ENCODE peak calls at places on chromosomes 5 and 9, in six cellular contexts. L, G, W, N, T and P are unnamed samples.

GRCh38 chr9:97412628-97413382 is 909 bp downstream of the TDRD7 start:
- DNase-seq in W (no peak), N (no peak), G (no peak), T (no peak), L (no peak), P (no peak)

GRCh38 chr9:127131871-127132270 is 9.4 kb upstream of the ANGPTL2 start:
- DNase-seq in G (peak; percentile 36), N (no peak), T (no peak), L (no peak), W (no peak), P (no peak)

GRCh38 chr5:141882594-141883183 is 4.5 kb upstream of the PCDH1 start:
- DNase-seq in N (peak; percentile 7), G (no peak), W (peak; percentile 76), T (no peak), L (no peak), P (no peak)

GRCh38 chr5:180591249-180591887 is at the start of gene SCGB3A1:
- DNase-seq in T (no peak), L (no peak), N (no peak), W (no peak), G (no peak), P (no peak)

GRCh38 chr9:72294952-72295351 is 70.1 kb downstream of the ZFAND5 start:
- DNase-seq in T (no peak), L (no peak), W (no peak), N (peak; percentile 48), G (no peak), P (no peak)

GRCh38 chr9:82466616-82467251 is 478.2 kb downstream of the SPATA31D1 start:
- DNase-seq in T (no peak), L (no peak), W (no peak), N (peak; percentile 81), G (no peak), P (no peak)

GRCh38 chr5:14728109-14728938 is 63.8 kb downstream of the OTULIN start:
- DNase-seq in T (no peak), W (peak; percentile 90), N (peak; percentile 78), L (no peak), G (no peak), P (no peak)

GRCh38 chr5:10372726-10373709 is 19.5 kb downstream of the MARCHF6 start:
- DNase-seq in T (no peak), N (no peak), W (no peak), L (no peak), G (no peak), P (no peak)

GRCh38 chr9:123997665-123998277 is 13.8 kb upstream of the LHX2 start:
- DNase-seq in T (peak; percentile 52), L (peak; percentile 59), G (no peak), N (no peak), W (no peak), P (no peak)

GRCh38 chr5:169557838-169558237 is 25.7 kb upstream of the SPDL1 start:
- DNase-seq in N (no peak), G (no peak), L (no peak), W (no peak), T (no peak), P (no peak)

GRCh38 chr5:90590-91547 is 1.1 kb upstream of the PLEKHG4B start:
- DNase-seq in W (no peak), L (no peak), N (peak; percentile 29), T (no peak), G (peak; percentile 37), P (no peak)

GRCh38 chr9:89330513-89330912 is 12.2 kb downstream of the SECISBP2 start:
- DNase-seq in N (no peak), T (no peak), W (no peak), G (no peak), L (no peak), P (no peak)

GRCh38 chr5:37837101-37838032 is 2.5 kb downstream of the GDNF start:
- DNase-seq in L (peak; percentile 59), T (peak; percentile 71), N (peak; percentile 88), G (peak; percentile 80), W (peak; percentile 80), P (peak; percentile 4)

GRCh38 chr5:126370796-126371718 is 52.2 kb upstream of the GRAMD2B start:
- DNase-seq in W (no peak), G (no peak), L (peak; percentile 37), T (no peak), N (peak; percentile 47), P (no peak)

GRCh38 chr9:16866542-16866941 is 3.9 kb downstream of the BNC2 start:
- DNase-seq in N (no peak), W (no peak), T (no peak), G (no peak), L (no peak), P (no peak)

GRCh38 chr5:146947181-146947941 is 68.8 kb upstream of the PPP2R2B start:
- DNase-seq in N (peak; percentile 37), T (no peak), L (no peak), W (peak; percentile 17), G (no peak), P (no peak)

GRCh38 chr5:168342151-168342825 is 50.8 kb downstream of the WWC1 start:
- DNase-seq in N (no peak), L (no peak), G (no peak), W (no peak), T (no peak), P (no peak)

GRCh38 chr5:14706615-14707021 is 42.1 kb downstream of the OTULIN start:
- DNase-seq in W (no peak), G (no peak), N (no peak), L (no peak), T (no peak), P (peak; percentile 58)

GRCh38 chr9:94802795-94803194 is 76.3 kb downstream of the AOPEP start:
- DNase-seq in N (no peak), W (no peak), T (no peak), L (no peak), G (no peak), P (no peak)

GRCh38 chr9:76441551-76442322 is 17.2 kb upstream of the GCNT1 start:
- DNase-seq in W (no peak), G (peak; percentile 53), T (no peak), N (no peak), L (no peak), P (no peak)

GRCh38 chr5:176606875-176607274 is 3.1 kb downstream of the GPRIN1 start:
- DNase-seq in G (no peak), W (no peak), L (no peak), T (no peak), N (no peak), P (no peak)

GRCh38 chr9:111066427-111066826 is 28.2 kb upstream of the LPAR1 start:
- DNase-seq in N (no peak), W (no peak), G (no peak), L (no peak), T (no peak), P (no peak)

GRCh38 chr5:156802501-156802900 is 47.6 kb upstream of the PPP1R2B start:
- DNase-seq in N (no peak), T (no peak), W (no peak), L (no peak), G (no peak), P (no peak)

GRCh38 chr9:4894076-4894475 is 91.0 kb upstream of the JAK2 start:
- DNase-seq in L (no peak), W (no peak), T (no peak), N (no peak), G (no peak), P (no peak)
- H3K27ac ChIP-seq in L (no peak overlapping the region), W (no peak overlapping the region), T (no peak overlapping the region), N (no peak overlapping the region), G (no peak overlapping the region), P (no peak overlapping the region)

DNA sequence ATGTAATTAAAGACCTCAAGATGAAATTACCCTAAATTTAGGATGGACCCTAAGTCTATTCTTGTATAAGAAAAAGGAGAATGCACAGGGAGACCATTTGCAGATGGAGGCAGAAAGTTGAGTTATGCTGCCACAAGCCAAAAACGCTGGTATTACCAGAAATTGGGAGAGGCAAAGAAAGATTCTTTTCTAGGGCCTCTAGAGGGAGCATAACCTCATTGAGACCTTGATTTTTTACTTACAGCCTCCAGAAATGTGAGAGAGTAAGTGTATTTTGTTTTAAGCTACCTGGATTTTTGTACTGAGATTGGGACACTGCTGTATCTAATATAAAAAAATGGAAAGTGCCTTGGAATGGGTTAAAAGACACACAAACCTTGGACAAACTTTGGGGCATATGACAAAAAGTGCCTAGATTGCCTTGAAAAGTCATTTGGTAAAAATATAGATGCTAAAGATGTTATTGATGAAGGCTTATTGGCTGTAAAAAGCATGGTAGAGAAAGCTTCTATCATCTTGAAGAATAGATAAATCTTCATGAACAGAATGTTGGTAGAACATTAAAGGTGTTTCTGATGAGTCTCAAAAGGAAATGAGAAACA is 174.7 kb upstream of the PRDM9 start:
- DNase-seq in L (no peak), T (no peak), W (no peak), G (no peak), N (peak; percentile 18), P (no peak)
- TF ChIP-seq CTCF in L (no peak), T (peak; percentile 35), W (no peak), G (peak; percentile 59), N (peak; percentile 44), P (no peak)

GRCh38 chr5:172411423-172412111 is 42.8 kb downstream of the SH3PXD2B start:
- DNase-seq in L (no peak), G (no peak), T (peak; percentile 42), N (peak; percentile 42), W (no peak), P (no peak)
- H3K27ac ChIP-seq in L (no peak overlapping the region), G (no peak overlapping the region), T (peak overlapping the region; percentile 78), N (peak overlapping the region; percentile 87), W (peak overlapping the region; percentile 78), P (no peak overlapping the region)

GRCh38 chr9:92727716-92728700 is 36.6 kb downstream of the BICD2 start:
- DNase-seq in N (no peak), G (no peak), L (peak; percentile 6), W (peak; percentile 7), T (no peak), P (no peak)

GRCh38 chr9:92726971-92727715 is 37.5 kb downstream of the BICD2 start:
- DNase-seq in T (peak; percentile 52), W (peak; percentile 10), G (no peak), L (peak; percentile 8), N (no peak), P (no peak)

GRCh38 chr9:92730897-92731296 is 33.7 kb downstream of the BICD2 start:
- DNase-seq in G (no peak), L (peak; percentile 9), W (peak; percentile 7), N (no peak), T (no peak), P (no peak)

GRCh38 chr9:92729735-92730155 is 34.9 kb downstream of the BICD2 start:
- DNase-seq in T (no peak), W (no peak), L (peak; percentile 10), N (no peak), G (no peak), P (no peak)

DNA sequence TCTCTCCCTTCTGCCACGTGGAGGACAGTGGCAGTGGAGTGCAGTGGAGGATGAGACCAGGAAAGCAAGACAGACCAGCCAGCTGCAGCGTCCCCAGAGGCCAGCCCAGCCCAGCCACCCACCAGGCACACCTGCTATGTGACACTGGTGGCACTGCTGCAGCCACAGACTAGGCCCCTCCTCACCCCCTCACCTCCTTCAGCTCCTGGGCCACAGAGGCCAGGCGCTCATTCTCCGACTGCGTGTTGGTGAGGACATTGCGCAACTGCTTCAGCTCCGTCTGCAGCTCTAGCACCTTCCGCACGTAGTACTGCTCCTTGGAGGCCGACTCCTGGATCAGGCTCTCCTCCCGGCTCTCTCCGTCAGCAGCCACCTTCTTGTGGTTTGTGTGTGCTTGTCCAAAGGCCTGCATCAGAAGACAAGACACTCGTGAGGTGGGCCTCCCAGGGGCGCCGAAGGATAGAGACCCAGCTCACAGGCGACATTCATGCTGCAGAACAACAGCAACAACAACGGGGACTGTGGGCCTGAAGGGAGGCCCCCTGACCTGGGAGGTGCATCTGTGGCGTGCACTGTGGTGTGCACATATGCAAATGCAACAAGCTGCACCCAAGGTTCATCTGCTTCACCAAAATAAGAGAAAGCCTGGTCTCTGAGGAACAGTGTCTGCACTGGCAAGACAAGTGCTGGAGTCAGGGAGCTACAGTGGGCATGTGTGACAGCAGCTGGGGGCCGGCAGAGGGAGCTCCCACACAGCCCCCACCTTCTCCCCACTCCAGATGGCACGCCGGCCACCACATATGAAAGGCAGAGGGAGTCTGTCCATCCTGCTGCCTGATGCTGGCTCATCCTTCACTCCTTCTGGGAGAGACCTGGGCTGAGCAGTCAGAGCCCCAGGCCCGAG is 35.5 kb downstream of the BICD2 start:
- DNase-seq in N (no peak), W (peak; percentile 63), T (no peak), L (peak; percentile 12), G (no peak), P (no peak)
- TF ChIP-seq CTCF in N (peak; percentile 14), W (peak; percentile 59), T (peak; percentile 77), L (no peak), G (no peak), P (no peak)